ENCODE peak calls at places on chromosomes 11 and 22, in nine cellular contexts. One of them, this sample, is unnamed. For H3K4me1, the result is how much of the 10 kb centered on the place peaks cover.

GRCh38 chr22:28998681-28999080 is 63.0 kb downstream of the C22orf31 start:
- DNase-seq in uterus: no peak
- DNase-seq in tibial nerve: no peak
- DNase-seq in ovary: no peak
- DNase-seq in heart left ventricle: no peak
- DNase-seq in right lobe of liver: no peak
- DNase-seq in K562: no peak
- DNase-seq in body of pancreas: no peak
- DNase-seq in sigmoid colon: no peak
- DNase-seq in this sample: no peak

GRCh38 chr22:44587004-44587793 is 89.2 kb upstream of the RTL6 start:
- DNase-seq in uterus: no peak
- DNase-seq in tibial nerve: no peak
- DNase-seq in ovary: no peak
- DNase-seq in heart left ventricle: no peak
- DNase-seq in right lobe of liver: no peak
- DNase-seq in K562: no peak
- DNase-seq in body of pancreas: peak
- DNase-seq in sigmoid colon: peak
- DNase-seq in this sample: no peak

GRCh38 chr11:133950874-133951483 is 5.8 kb downstream of the IGSF9B start:
- DNase-seq in uterus: no peak
- DNase-seq in tibial nerve: no peak
- DNase-seq in ovary: peak
- DNase-seq in heart left ventricle: peak
- DNase-seq in right lobe of liver: no peak
- DNase-seq in K562: no peak
- DNase-seq in body of pancreas: no peak
- DNase-seq in sigmoid colon: no peak
- DNase-seq in this sample: no peak

GRCh38 chr11:40130427-40130826 is 1329.0 kb downstream of the LRRC4C start:
- DNase-seq in uterus: no peak
- DNase-seq in tibial nerve: no peak
- DNase-seq in ovary: no peak
- DNase-seq in heart left ventricle: no peak
- DNase-seq in right lobe of liver: no peak
- DNase-seq in K562: no peak
- DNase-seq in body of pancreas: no peak
- DNase-seq in sigmoid colon: no peak
- DNase-seq in this sample: no peak

GRCh38 chr11:113274708-113275582 is 39.4 kb upstream of the TTC12 start:
- DNase-seq in uterus: no peak
- DNase-seq in tibial nerve: no peak
- DNase-seq in ovary: no peak
- DNase-seq in heart left ventricle: no peak
- DNase-seq in right lobe of liver: no peak
- DNase-seq in K562: no peak
- DNase-seq in body of pancreas: no peak
- DNase-seq in sigmoid colon: no peak
- DNase-seq in this sample: no peak

GRCh38 chr11:128874406-128874805 is 7.3 kb upstream of the KCNJ1 start:
- DNase-seq in uterus: no peak
- DNase-seq in tibial nerve: no peak
- DNase-seq in ovary: no peak
- DNase-seq in heart left ventricle: no peak
- DNase-seq in right lobe of liver: no peak
- DNase-seq in K562: no peak
- DNase-seq in body of pancreas: no peak
- DNase-seq in sigmoid colon: no peak
- DNase-seq in this sample: no peak

GRCh38 chr11:107655607-107656006 is 56.2 kb downstream of the SLN start:
- DNase-seq in uterus: no peak
- DNase-seq in tibial nerve: no peak
- DNase-seq in ovary: no peak
- DNase-seq in heart left ventricle: no peak
- DNase-seq in right lobe of liver: no peak
- DNase-seq in K562: no peak
- DNase-seq in body of pancreas: no peak
- DNase-seq in sigmoid colon: no peak
- DNase-seq in this sample: no peak

GRCh38 chr11:79400717-79401330 is 40.0 kb downstream of the TENM4 start:
- DNase-seq in uterus: no peak
- DNase-seq in tibial nerve: no peak
- DNase-seq in ovary: peak
- DNase-seq in heart left ventricle: no peak
- DNase-seq in right lobe of liver: peak
- DNase-seq in K562: no peak
- DNase-seq in body of pancreas: no peak
- DNase-seq in sigmoid colon: no peak
- DNase-seq in this sample: no peak

GRCh38 chr11:69651834-69652620 is 11.1 kb downstream of the CCND1 start:
- DNase-seq in uterus: no peak
- DNase-seq in tibial nerve: no peak
- DNase-seq in ovary: no peak
- DNase-seq in heart left ventricle: no peak
- DNase-seq in right lobe of liver: no peak
- DNase-seq in K562: no peak
- DNase-seq in body of pancreas: no peak
- DNase-seq in sigmoid colon: no peak
- DNase-seq in this sample: no peak

GRCh38 chr11:69649576-69649900 is 8.6 kb downstream of the CCND1 start:
- DNase-seq in uterus: no peak
- DNase-seq in tibial nerve: no peak
- DNase-seq in ovary: no peak
- DNase-seq in heart left ventricle: no peak
- DNase-seq in right lobe of liver: no peak
- DNase-seq in K562: no peak
- DNase-seq in body of pancreas: no peak
- DNase-seq in sigmoid colon: no peak
- DNase-seq in this sample: no peak

GRCh38 chr11:69648679-69649575 is 8.0 kb downstream of the CCND1 start:
- DNase-seq in uterus: no peak
- DNase-seq in tibial nerve: no peak
- DNase-seq in ovary: no peak
- DNase-seq in heart left ventricle: no peak
- DNase-seq in right lobe of liver: peak
- DNase-seq in K562: no peak
- DNase-seq in body of pancreas: no peak
- DNase-seq in sigmoid colon: peak
- DNase-seq in this sample: no peak

GRCh38 chr11:69650832-69651344 is 9.9 kb downstream of the CCND1 start:
- DNase-seq in uterus: no peak
- DNase-seq in tibial nerve: no peak
- DNase-seq in ovary: no peak
- DNase-seq in heart left ventricle: no peak
- DNase-seq in right lobe of liver: no peak
- DNase-seq in K562: no peak
- DNase-seq in body of pancreas: no peak
- DNase-seq in sigmoid colon: peak
- DNase-seq in this sample: no peak

DNA sequence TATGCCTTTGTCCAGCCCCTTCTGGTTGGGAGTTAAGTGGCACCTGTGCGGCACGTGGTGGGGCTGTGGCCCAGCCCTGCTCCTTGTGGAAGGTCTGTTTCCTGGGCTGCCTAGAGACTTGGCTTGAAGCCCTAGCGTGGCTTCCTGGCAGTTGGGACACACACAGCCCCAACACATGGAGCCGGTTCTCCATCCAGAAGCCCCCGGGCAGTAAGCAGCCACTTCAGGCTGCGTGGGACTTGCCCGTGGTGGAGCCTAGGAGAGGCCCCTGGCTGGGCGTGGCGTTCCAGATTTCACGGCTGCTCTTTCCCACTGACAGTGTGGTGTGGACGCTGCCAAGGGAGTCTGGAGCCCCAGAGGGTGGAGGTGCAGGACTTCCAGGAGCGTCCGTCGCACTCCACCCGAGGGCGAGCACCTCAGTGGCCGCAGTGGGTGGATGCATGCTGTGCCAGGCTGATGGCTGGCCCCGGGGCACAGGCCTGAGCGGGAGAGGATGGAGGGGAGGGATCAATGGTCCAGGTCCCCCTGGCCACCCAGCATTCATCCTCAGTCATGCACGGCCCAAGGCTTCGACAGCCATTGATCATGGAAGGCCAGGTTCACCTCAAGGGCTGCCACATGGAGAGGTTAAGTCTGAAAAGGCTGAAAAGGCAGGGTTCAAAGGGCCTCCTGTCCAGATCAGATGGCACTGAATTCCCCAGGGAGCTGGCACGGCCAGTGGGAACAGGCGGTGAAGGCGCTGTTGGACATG is 9.3 kb downstream of the CCND1 start:
- DNase-seq in uterus: no peak
- DNase-seq in tibial nerve: no peak
- DNase-seq in ovary: no peak
- DNase-seq in heart left ventricle: no peak
- DNase-seq in right lobe of liver: no peak
- DNase-seq in K562: no peak
- DNase-seq in body of pancreas: no peak
- DNase-seq in sigmoid colon: peak
- DNase-seq in this sample: no peak
- H3K4me1 ChIP-seq in uterus: under half
- H3K4me1 ChIP-seq in tibial nerve: under half
- H3K4me1 ChIP-seq in ovary: under half
- H3K4me1 ChIP-seq in heart left ventricle: under half
- H3K4me1 ChIP-seq in right lobe of liver: under half
- H3K4me1 ChIP-seq in K562: under half
- H3K4me1 ChIP-seq in body of pancreas: under half
- H3K4me1 ChIP-seq in sigmoid colon: under half
- H3K4me1 ChIP-seq in this sample: under half

GRCh38 chr11:65045061-65045460 is 4.1 kb downstream of the SAC3D1 start:
- DNase-seq in uterus: no peak
- DNase-seq in tibial nerve: no peak
- DNase-seq in ovary: no peak
- DNase-seq in heart left ventricle: no peak
- DNase-seq in right lobe of liver: no peak
- DNase-seq in K562: peak
- DNase-seq in body of pancreas: no peak
- DNase-seq in sigmoid colon: no peak
- DNase-seq in this sample: no peak

GRCh38 chr11:65040520-65041205 is 347 bp upstream of the SAC3D1 start:
- DNase-seq in uterus: peak
- DNase-seq in tibial nerve: peak
- DNase-seq in ovary: peak
- DNase-seq in heart left ventricle: peak
- DNase-seq in right lobe of liver: peak
- DNase-seq in K562: peak
- DNase-seq in body of pancreas: peak
- DNase-seq in sigmoid colon: peak
- DNase-seq in this sample: peak

GRCh38 chr11:65042899-65043298 is 1.9 kb downstream of the SAC3D1 start:
- DNase-seq in uterus: no peak
- DNase-seq in tibial nerve: no peak
- DNase-seq in ovary: no peak
- DNase-seq in heart left ventricle: no peak
- DNase-seq in right lobe of liver: no peak
- DNase-seq in K562: no peak
- DNase-seq in body of pancreas: no peak
- DNase-seq in sigmoid colon: no peak
- DNase-seq in this sample: no peak

GRCh38 chr11:65043881-65044501 is 3.0 kb downstream of the SAC3D1 start:
- DNase-seq in uterus: no peak
- DNase-seq in tibial nerve: peak
- DNase-seq in ovary: no peak
- DNase-seq in heart left ventricle: peak
- DNase-seq in right lobe of liver: no peak
- DNase-seq in K562: peak
- DNase-seq in body of pancreas: no peak
- DNase-seq in sigmoid colon: peak
- DNase-seq in this sample: peak

DNA sequence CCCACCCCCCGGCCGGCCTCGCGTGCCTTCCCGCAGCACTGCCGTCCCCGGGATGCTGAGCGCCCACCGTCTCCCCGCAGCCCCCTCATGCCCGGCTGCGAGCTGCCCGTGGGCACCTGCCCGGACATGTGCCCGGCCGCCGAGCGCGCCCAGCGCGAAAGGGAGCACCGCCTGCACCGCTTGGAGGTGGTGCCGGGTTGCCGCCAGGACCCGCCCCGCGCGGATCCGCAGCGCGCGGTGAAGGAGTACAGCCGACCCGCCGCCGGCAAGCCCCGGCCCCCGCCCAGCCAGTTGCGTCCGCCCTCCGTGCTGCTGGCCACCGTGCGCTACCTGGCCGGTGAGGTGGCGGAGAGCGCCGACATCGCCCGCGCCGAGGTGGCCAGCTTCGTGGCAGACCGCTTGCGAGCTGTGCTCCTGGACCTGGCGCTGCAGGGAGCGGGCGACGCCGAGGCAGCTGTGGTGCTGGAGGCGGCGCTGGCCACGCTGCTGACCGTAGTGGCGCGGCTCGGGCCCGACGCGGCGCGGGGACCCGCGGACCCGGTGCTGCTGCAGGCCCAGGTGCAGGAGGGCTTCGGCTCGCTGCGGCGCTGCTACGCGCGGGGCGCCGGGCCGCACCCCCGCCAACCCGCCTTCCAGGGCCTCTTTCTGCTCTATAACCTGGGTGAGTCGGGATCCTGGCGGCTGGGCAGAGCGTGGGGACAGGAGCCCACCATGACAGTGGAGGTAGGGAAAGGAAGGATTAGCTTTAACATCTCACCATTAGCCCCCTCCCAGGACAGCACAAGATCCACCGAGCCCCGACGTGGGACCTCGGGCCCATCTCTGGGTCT is at the start of gene SAC3D1:
- DNase-seq in uterus: no peak
- DNase-seq in tibial nerve: no peak
- DNase-seq in ovary: no peak
- DNase-seq in heart left ventricle: no peak
- DNase-seq in right lobe of liver: peak
- DNase-seq in K562: peak
- DNase-seq in body of pancreas: peak
- DNase-seq in sigmoid colon: no peak
- DNase-seq in this sample: no peak
- TF ChIP-seq POLR2A in uterus: no peak
- TF ChIP-seq POLR2A in tibial nerve: no peak
- TF ChIP-seq POLR2A in ovary: no peak
- TF ChIP-seq POLR2A in heart left ventricle: no peak
- TF ChIP-seq POLR2A in right lobe of liver: no peak
- TF ChIP-seq POLR2A in K562: no peak
- TF ChIP-seq POLR2A in body of pancreas: no peak
- TF ChIP-seq POLR2A in sigmoid colon: no peak
- TF ChIP-seq POLR2A in this sample: no peak

DNA sequence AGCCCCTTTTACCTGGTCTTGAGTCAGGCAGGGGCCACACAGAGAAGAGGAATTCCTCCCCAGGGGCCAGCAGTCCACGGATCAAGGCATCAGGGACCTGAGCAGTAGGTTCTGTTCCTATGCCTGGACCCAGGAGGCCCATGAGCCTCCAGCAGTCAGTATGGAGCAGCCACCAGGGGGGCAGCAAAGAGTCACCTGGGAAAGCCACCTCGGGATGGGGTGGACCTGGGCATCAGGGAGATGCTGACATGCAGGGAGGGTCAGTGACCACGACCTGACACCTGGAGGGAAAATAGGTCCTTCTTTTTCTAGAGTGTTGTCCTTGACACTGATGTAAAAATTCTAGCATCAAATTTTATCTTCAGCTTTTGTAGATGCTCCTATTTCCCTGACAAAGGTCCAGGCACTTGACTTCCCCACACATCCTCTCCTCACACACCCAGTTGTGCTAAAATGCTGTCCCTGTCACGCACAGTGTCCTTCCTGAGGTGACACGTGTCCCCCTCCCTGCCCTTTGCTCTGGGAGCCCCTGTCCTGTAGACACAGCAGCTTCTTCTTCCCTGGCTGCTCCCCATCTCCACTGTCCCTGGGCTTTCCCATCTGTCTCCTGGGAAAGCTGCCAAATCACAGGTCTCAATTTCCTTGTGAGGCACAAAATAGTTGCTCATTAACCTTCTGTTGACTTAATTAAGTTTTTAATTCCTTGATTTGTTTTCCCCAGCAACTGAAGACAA is 70.0 kb upstream of the IGLL5 start:
- DNase-seq in uterus: no peak
- DNase-seq in tibial nerve: no peak
- DNase-seq in ovary: no peak
- DNase-seq in heart left ventricle: no peak
- DNase-seq in right lobe of liver: no peak
- DNase-seq in K562: peak
- DNase-seq in body of pancreas: no peak
- DNase-seq in sigmoid colon: no peak
- DNase-seq in this sample: no peak
- H3K4me3 ChIP-seq in uterus: no peak
- H3K4me3 ChIP-seq in tibial nerve: no peak
- H3K4me3 ChIP-seq in ovary: no peak
- H3K4me3 ChIP-seq in heart left ventricle: no peak
- H3K4me3 ChIP-seq in right lobe of liver: no peak
- H3K4me3 ChIP-seq in K562: no peak
- H3K4me3 ChIP-seq in body of pancreas: no peak
- H3K4me3 ChIP-seq in sigmoid colon: no peak
- H3K4me3 ChIP-seq in this sample: no peak

GRCh38 chr22:38872172-38872830 is at the start of gene CBX6:
- DNase-seq in uterus: peak
- DNase-seq in tibial nerve: peak
- DNase-seq in ovary: peak
- DNase-seq in heart left ventricle: peak
- DNase-seq in right lobe of liver: peak
- DNase-seq in K562: peak
- DNase-seq in body of pancreas: peak
- DNase-seq in sigmoid colon: peak
- DNase-seq in this sample: peak
- H3K4me1 ChIP-seq in uterus: under half
- H3K4me1 ChIP-seq in tibial nerve: under half
- H3K4me1 ChIP-seq in ovary: under half
- H3K4me1 ChIP-seq in heart left ventricle: under half
- H3K4me1 ChIP-seq in right lobe of liver: under half
- H3K4me1 ChIP-seq in K562: under half
- H3K4me1 ChIP-seq in body of pancreas: under half
- H3K4me1 ChIP-seq in sigmoid colon: under half
- H3K4me1 ChIP-seq in this sample: under half

This sample was measured in gastrocnemius medialis.